ENCODE peak calls at places on chromosome 13, in four cellular contexts. U is HL-60, Y is GM12878, P is K562. X is an unnamed sample.

GRCh38 chr13:98484289-98485219 is 92.4 kb downstream of the STK24 start:
- DNase-seq in U (peak; percentile 85), P (peak; percentile 46), Y (no peak), X (no peak)

GRCh38 chr13:25874907-25875306 is 176.9 kb downstream of the SHISA2 start:
- DNase-seq in U (peak; percentile 71), P (no peak), Y (no peak), X (no peak)

GRCh38 chr13:86051134-86052103 is 252.2 kb upstream of the SLITRK6 start:
- DNase-seq in Y (no peak), P (no peak), U (no peak), X (no peak)

GRCh38 chr13:26221721-26222522 is at the start of gene RNF6:
- DNase-seq in Y (peak; percentile 96), P (peak; percentile 93), U (peak; percentile 95), X (peak; percentile 84)

GRCh38 chr13:45481688-45482087 is 16.9 kb downstream of the COG3 start:
- DNase-seq in P (no peak), U (no peak), Y (no peak), X (no peak)

GRCh38 chr13:110119943-110120905 is 186.7 kb downstream of the COL4A1 start:
- DNase-seq in U (no peak), Y (no peak), P (no peak), X (no peak)

GRCh38 chr13:113393572-113394503 is 29.9 kb upstream of the GRTP1 start:
- DNase-seq in U (no peak), Y (peak; percentile 1), P (peak; percentile 85), X (peak; percentile 98)

GRCh38 chr13:25143693-25144092 is 28.4 kb downstream of the AMER2 start:
- DNase-seq in U (no peak), Y (no peak), P (no peak), X (no peak)

GRCh38 chr13:36758345-36758744 is 60.7 kb upstream of the RFXAP start:
- DNase-seq in U (no peak), Y (no peak), P (no peak), X (no peak)

GRCh38 chr13:112531263-112531794 is 56.6 kb downstream of the TUBGCP3 start:
- DNase-seq in U (no peak), P (no peak), Y (no peak), X (no peak)

GRCh38 chr13:40609972-40610726 is 56.3 kb downstream of the FOXO1 start:
- DNase-seq in Y (no peak), U (no peak), P (no peak), X (no peak)

GRCh38 chr13:101499406-101499805 is 46.9 kb downstream of the ITGBL1 start:
- DNase-seq in U (no peak), Y (no peak), P (no peak), X (no peak)

GRCh38 chr13:71817335-71817734 is 49.7 kb downstream of the DACH1 start:
- DNase-seq in Y (no peak), U (no peak), P (no peak), X (no peak)

GRCh38 chr13:36026556-36026955 is 104.6 kb downstream of the DCLK1 start:
- DNase-seq in Y (no peak), U (no peak), P (no peak), X (no peak)

GRCh38 chr13:99382428-99383133 is 75.4 kb upstream of the GPR183 start:
- DNase-seq in P (no peak), U (no peak), Y (no peak), X (no peak)

GRCh38 chr13:51726446-51727185 is 77.3 kb downstream of the DHRS12 start:
- DNase-seq in P (no peak), U (no peak), Y (no peak), X (no peak)

GRCh38 chr13:113040597-113041292 is 64.8 kb upstream of the F7 start:
- DNase-seq in P (no peak), Y (no peak), U (no peak), X (no peak)

GRCh38 chr13:40568246-40568645 is 98.2 kb downstream of the FOXO1 start:
- DNase-seq in Y (no peak), U (no peak), P (no peak), X (no peak)

GRCh38 chr13:97226788-97227627 is 4.9 kb downstream of the MBNL2 start:
- DNase-seq in Y (no peak), P (peak; percentile 12), U (no peak), X (peak; percentile 17)

GRCh38 chr13:26971990-26972888 is 199.4 kb downstream of the USP12 start:
- DNase-seq in P (peak; percentile 33), U (peak; percentile 16), Y (no peak), X (no peak)

GRCh38 chr13:105410602-105411001 is 1124.9 kb downstream of the EFNB2 start:
- DNase-seq in Y (no peak), P (peak; percentile 7), U (no peak), X (no peak)

GRCh38 chr13:99931462-99931861 is 40.1 kb downstream of the ZIC5 start:
- DNase-seq in P (no peak), U (no peak), Y (no peak), X (no peak)

GRCh38 chr13:25447396-25447795 is 75.6 kb downstream of the ATP8A2 start:
- DNase-seq in Y (no peak), P (no peak), U (no peak), X (no peak)

GRCh38 chr13:51815848-51816247 is 11.9 kb upstream of the DHRS12 start:
- DNase-seq in P (no peak), Y (no peak), U (no peak), X (no peak)

GRCh38 chr13:35818577-35819165 is 312.5 kb downstream of the DCLK1 start:
- DNase-seq in Y (no peak), U (no peak), P (peak; percentile 11), X (no peak)

GRCh38 chr13:113526466-113527220 is 36.1 kb upstream of the DCUN1D2 start:
- DNase-seq in U (no peak), P (no peak), Y (no peak), X (no peak)

GRCh38 chr13:72166102-72166660 is 299.2 kb upstream of the DACH1 start:
- DNase-seq in Y (no peak), U (no peak), P (no peak), X (no peak)

GRCh38 chr13:50400035-50400726 is 384.9 kb downstream of the KCNRG start:
- DNase-seq in U (no peak), Y (no peak), P (no peak), X (no peak)

GRCh38 chr13:50404769-50405168 is 389.5 kb downstream of the KCNRG start:
- DNase-seq in Y (no peak), P (no peak), U (no peak), X (no peak)

GRCh38 chr13:50400930-50401553 is 385.8 kb downstream of the KCNRG start:
- DNase-seq in Y (no peak), P (no peak), U (no peak), X (no peak)

GRCh38 chr13:50401721-50402510 is 386.7 kb downstream of the KCNRG start:
- DNase-seq in P (no peak), Y (no peak), U (no peak), X (no peak)

GRCh38 chr13:50403311-50403710 is 388.1 kb downstream of the KCNRG start:
- DNase-seq in Y (no peak), U (no peak), P (no peak), X (no peak)
- TF ChIP-seq SPI1 in Y (no peak), U (no peak), P (no peak), X (no peak)

GRCh38 chr13:111210488-111210887 is 95.4 kb downstream of the ARHGEF7 start:
- DNase-seq in U (no peak), Y (no peak), P (no peak), X (no peak)
- TF ChIP-seq POLR2AphosphoS5 in U (no peak), Y (no peak), P (no peak), X (no peak)

GRCh38 chr13:46797468-46798237 is 692 bp upstream of the ESD start:
- DNase-seq in Y (no peak), U (no peak), P (no peak), X (no peak)
- TF ChIP-seq SPI1 in Y (no peak), U (no peak), P (no peak), X (no peak)

GRCh38 chr13:106836186-106836802 is 268.4 kb upstream of the ARGLU1 start:
- DNase-seq in P (no peak), Y (no peak), U (no peak), X (no peak)

GRCh38 chr13:106835477-106835876 is 267.5 kb upstream of the ARGLU1 start:
- DNase-seq in U (no peak), P (no peak), Y (no peak), X (no peak)
- TF ChIP-seq POLR2AphosphoS5 in U (no peak), P (no peak), Y (no peak), X (no peak)

GRCh38 chr13:42396501-42396900 is 124.5 kb downstream of the AKAP11 start:
- DNase-seq in U (no peak), Y (no peak), P (no peak), X (no peak)
- TF ChIP-seq SPI1 in U (no peak), Y (no peak), P (no peak), X (no peak)

DNA sequence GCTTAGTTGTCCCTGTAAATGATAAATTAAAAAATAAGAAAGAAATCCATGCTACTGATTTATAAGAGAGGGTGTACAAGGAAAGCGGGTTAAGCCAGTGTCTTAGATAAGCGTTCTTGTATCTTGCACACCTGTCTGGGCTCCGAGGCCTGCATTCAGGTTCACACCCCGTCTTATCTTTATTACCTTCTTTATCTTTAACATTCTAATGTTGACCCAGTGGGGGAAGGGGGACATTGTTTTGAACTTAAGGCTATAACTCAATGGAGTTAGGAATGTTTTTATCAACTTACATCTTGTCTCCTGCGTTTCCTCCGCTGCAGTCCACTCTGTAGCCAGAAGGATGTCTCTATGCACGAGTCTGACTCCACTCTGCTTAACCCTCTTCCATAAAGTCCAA is 71.2 kb downstream of the FGF9 start:
- DNase-seq in P (no peak), U (no peak), Y (no peak), X (no peak)
- TF ChIP-seq POLR2AphosphoS5 in P (no peak), U (no peak), Y (no peak), X (no peak)

GRCh38 chr13:21100994-21101757 is 39.8 kb upstream of the LATS2 start:
- DNase-seq in Y (no peak), P (no peak), U (no peak), X (no peak)
- TF ChIP-seq SPI1 in Y (no peak), P (no peak), U (no peak), X (no peak)

DNA sequence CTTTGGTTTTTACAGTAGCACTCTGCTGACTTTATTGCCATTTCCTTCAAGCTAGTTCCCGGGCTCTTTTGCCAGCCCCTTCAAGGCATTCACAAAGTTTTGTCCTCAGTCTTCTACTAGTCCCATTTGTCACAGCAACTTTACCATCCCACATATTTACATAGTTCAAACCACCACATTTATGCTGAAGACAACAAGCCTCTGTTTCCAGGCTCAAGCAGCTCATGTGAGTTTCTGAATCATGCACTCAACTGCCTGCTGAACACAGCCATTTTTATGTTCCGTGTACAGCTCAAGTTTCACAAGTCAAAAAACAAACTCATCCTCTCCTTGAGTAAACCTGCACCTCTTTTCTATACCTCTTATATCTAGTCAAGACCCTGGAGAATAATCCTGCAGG is 977.0 kb upstream of the SLC10A2 start:
- DNase-seq in U (no peak), P (no peak), Y (no peak), X (no peak)
- TF ChIP-seq POLR2AphosphoS5 in U (no peak), P (no peak), Y (no peak), X (no peak)

GRCh38 chr13:75402787-75403186 is 79.2 kb downstream of the TBC1D4 start:
- DNase-seq in U (no peak), P (no peak), Y (no peak), X (no peak)
- TF ChIP-seq SPI1 in U (no peak), P (no peak), Y (no peak), X (no peak)

DNA sequence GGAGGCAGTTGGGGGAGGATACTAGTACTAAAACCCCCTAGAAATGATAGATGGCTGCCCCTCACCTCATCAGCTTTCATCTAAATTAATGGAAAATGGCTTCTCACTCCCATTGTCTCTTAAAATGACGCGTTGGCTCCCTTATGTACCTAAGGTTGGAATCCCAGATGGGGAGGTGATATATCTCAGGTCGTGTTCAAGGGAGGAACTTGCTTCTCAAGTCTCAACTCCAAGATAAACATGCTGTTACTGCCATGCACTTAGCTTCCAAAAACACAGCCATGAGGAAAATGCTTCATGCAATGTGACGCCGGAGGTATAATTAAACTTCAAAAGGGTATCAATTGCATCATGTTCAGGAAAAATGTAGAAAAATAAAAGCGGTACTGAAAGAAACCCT is 18.8 kb upstream of the UBE2L5 start:
- DNase-seq in P (no peak), Y (no peak), U (no peak), X (no peak)
- TF ChIP-seq POLR2AphosphoS5 in P (no peak), Y (no peak), U (no peak), X (no peak)